ENCODE peak calls at places on chromosome 2, in seven cellular contexts. One of them, this sample, is unnamed.

GRCh38 chr2:55014962-55015939 is 35.0 kb downstream of the RTN4 start:
- DNase-seq in fibroblast of mammary gland: peak
- DNase-seq in choroid plexus epithelial cell: peak
- DNase-seq in psoas muscle: no peak
- DNase-seq in heart right ventricle: peak
- DNase-seq in tibial nerve: no peak
- DNase-seq in GM12865: peak
- DNase-seq in this sample: peak

GRCh38 chr2:200308421-200309295 is 2.2 kb downstream of the SPATS2L start:
- DNase-seq in fibroblast of mammary gland: peak
- DNase-seq in choroid plexus epithelial cell: peak
- DNase-seq in psoas muscle: no peak
- DNase-seq in heart right ventricle: no peak
- DNase-seq in tibial nerve: no peak
- DNase-seq in GM12865: peak
- DNase-seq in this sample: peak

GRCh38 chr2:68726608-68727367 is 7.8 kb upstream of the ARHGAP25 start:
- DNase-seq in fibroblast of mammary gland: no peak
- DNase-seq in choroid plexus epithelial cell: no peak
- DNase-seq in psoas muscle: no peak
- DNase-seq in heart right ventricle: no peak
- DNase-seq in tibial nerve: no peak
- DNase-seq in GM12865: peak
- DNase-seq in this sample: no peak

GRCh38 chr2:9663008-9663879 is 32.4 kb upstream of the YWHAQ start:
- DNase-seq in fibroblast of mammary gland: no peak
- DNase-seq in choroid plexus epithelial cell: no peak
- DNase-seq in psoas muscle: no peak
- DNase-seq in heart right ventricle: no peak
- DNase-seq in tibial nerve: no peak
- DNase-seq in GM12865: peak
- DNase-seq in this sample: no peak

GRCh38 chr2:118705032-118705431 is 142.4 kb downstream of the EN1 start:
- DNase-seq in fibroblast of mammary gland: peak
- DNase-seq in choroid plexus epithelial cell: peak
- DNase-seq in psoas muscle: no peak
- DNase-seq in heart right ventricle: no peak
- DNase-seq in tibial nerve: no peak
- DNase-seq in GM12865: no peak
- DNase-seq in this sample: peak

GRCh38 chr2:69915050-69915945 is at the start of gene MXD1:
- DNase-seq in fibroblast of mammary gland: no peak
- DNase-seq in choroid plexus epithelial cell: no peak
- DNase-seq in psoas muscle: peak
- DNase-seq in heart right ventricle: no peak
- DNase-seq in tibial nerve: no peak
- DNase-seq in GM12865: peak
- DNase-seq in this sample: no peak

GRCh38 chr2:23601301-23601965 is 216.5 kb downstream of the KLHL29 start:
- DNase-seq in fibroblast of mammary gland: no peak
- DNase-seq in choroid plexus epithelial cell: peak
- DNase-seq in psoas muscle: no peak
- DNase-seq in heart right ventricle: no peak
- DNase-seq in tibial nerve: no peak
- DNase-seq in GM12865: no peak
- DNase-seq in this sample: no peak

GRCh38 chr2:128786800-128787478 is 468.3 kb upstream of the HS6ST1 start:
- DNase-seq in fibroblast of mammary gland: peak
- DNase-seq in choroid plexus epithelial cell: peak
- DNase-seq in psoas muscle: no peak
- DNase-seq in heart right ventricle: no peak
- DNase-seq in tibial nerve: no peak
- DNase-seq in GM12865: no peak
- DNase-seq in this sample: no peak

GRCh38 chr2:233300401-233300800 is 7.2 kb upstream of the SAG start:
- DNase-seq in fibroblast of mammary gland: no peak
- DNase-seq in choroid plexus epithelial cell: no peak
- DNase-seq in psoas muscle: no peak
- DNase-seq in heart right ventricle: no peak
- DNase-seq in tibial nerve: no peak
- DNase-seq in GM12865: no peak
- DNase-seq in this sample: no peak

GRCh38 chr2:224134003-224134734 is 95.1 kb upstream of the SERPINE2 start:
- DNase-seq in fibroblast of mammary gland: no peak
- DNase-seq in choroid plexus epithelial cell: no peak
- DNase-seq in psoas muscle: no peak
- DNase-seq in heart right ventricle: no peak
- DNase-seq in tibial nerve: no peak
- DNase-seq in GM12865: no peak
- DNase-seq in this sample: no peak

GRCh38 chr2:5236308-5236707 is 455.9 kb upstream of the SOX11 start:
- DNase-seq in fibroblast of mammary gland: no peak
- DNase-seq in choroid plexus epithelial cell: no peak
- DNase-seq in psoas muscle: no peak
- DNase-seq in heart right ventricle: no peak
- DNase-seq in tibial nerve: no peak
- DNase-seq in GM12865: no peak
- DNase-seq in this sample: no peak

GRCh38 chr2:85171916-85172315 is 38.7 kb downstream of the TCF7L1 start:
- DNase-seq in fibroblast of mammary gland: no peak
- DNase-seq in choroid plexus epithelial cell: no peak
- DNase-seq in psoas muscle: no peak
- DNase-seq in heart right ventricle: no peak
- DNase-seq in tibial nerve: no peak
- DNase-seq in GM12865: no peak
- DNase-seq in this sample: no peak

GRCh38 chr2:8638327-8638726 is 43.5 kb upstream of the ID2 start:
- DNase-seq in fibroblast of mammary gland: no peak
- DNase-seq in choroid plexus epithelial cell: no peak
- DNase-seq in psoas muscle: no peak
- DNase-seq in heart right ventricle: no peak
- DNase-seq in tibial nerve: no peak
- DNase-seq in GM12865: no peak
- DNase-seq in this sample: no peak

GRCh38 chr2:23584054-23584745 is 199.2 kb downstream of the KLHL29 start:
- DNase-seq in fibroblast of mammary gland: no peak
- DNase-seq in choroid plexus epithelial cell: no peak
- DNase-seq in psoas muscle: peak
- DNase-seq in heart right ventricle: no peak
- DNase-seq in tibial nerve: no peak
- DNase-seq in GM12865: no peak
- DNase-seq in this sample: no peak

GRCh38 chr2:27442981-27443323 is 771 bp downstream of the KRTCAP3 start:
- DNase-seq in fibroblast of mammary gland: no peak
- DNase-seq in choroid plexus epithelial cell: peak
- DNase-seq in psoas muscle: peak
- DNase-seq in heart right ventricle: no peak
- DNase-seq in tibial nerve: no peak
- DNase-seq in GM12865: no peak
- DNase-seq in this sample: peak

GRCh38 chr2:71154798-71155197 is 24.4 kb downstream of the MPHOSPH10 start:
- DNase-seq in fibroblast of mammary gland: no peak
- DNase-seq in choroid plexus epithelial cell: peak
- DNase-seq in psoas muscle: no peak
- DNase-seq in heart right ventricle: no peak
- DNase-seq in tibial nerve: no peak
- DNase-seq in GM12865: peak
- DNase-seq in this sample: no peak

GRCh38 chr2:217090024-217090473 is 230.2 kb upstream of the TNP1 start:
- DNase-seq in fibroblast of mammary gland: peak
- DNase-seq in choroid plexus epithelial cell: peak
- DNase-seq in psoas muscle: no peak
- DNase-seq in heart right ventricle: no peak
- DNase-seq in tibial nerve: no peak
- DNase-seq in GM12865: peak
- DNase-seq in this sample: no peak

GRCh38 chr2:68789603-68790002 is 55.0 kb downstream of the ARHGAP25 start:
- DNase-seq in fibroblast of mammary gland: no peak
- DNase-seq in choroid plexus epithelial cell: no peak
- DNase-seq in psoas muscle: no peak
- DNase-seq in heart right ventricle: no peak
- DNase-seq in tibial nerve: no peak
- DNase-seq in GM12865: peak
- DNase-seq in this sample: no peak

GRCh38 chr2:177078416-177078815 is 134.2 kb upstream of the HNRNPA3 start:
- DNase-seq in fibroblast of mammary gland: peak
- DNase-seq in choroid plexus epithelial cell: peak
- DNase-seq in psoas muscle: peak
- DNase-seq in heart right ventricle: no peak
- DNase-seq in tibial nerve: peak
- DNase-seq in GM12865: no peak
- DNase-seq in this sample: peak

GRCh38 chr2:62188416-62188815 is 7.5 kb upstream of the B3GNT2 start:
- DNase-seq in fibroblast of mammary gland: no peak
- DNase-seq in choroid plexus epithelial cell: no peak
- DNase-seq in psoas muscle: no peak
- DNase-seq in heart right ventricle: no peak
- DNase-seq in tibial nerve: no peak
- DNase-seq in GM12865: no peak
- DNase-seq in this sample: no peak

GRCh38 chr2:157596992-157597681 is 31.5 kb downstream of the ACVR1C start:
- DNase-seq in fibroblast of mammary gland: peak
- DNase-seq in choroid plexus epithelial cell: peak
- DNase-seq in psoas muscle: peak
- DNase-seq in heart right ventricle: peak
- DNase-seq in tibial nerve: no peak
- DNase-seq in GM12865: peak
- DNase-seq in this sample: peak

GRCh38 chr2:234492687-234493086 is 4.2 kb downstream of the ARL4C start:
- DNase-seq in fibroblast of mammary gland: no peak
- DNase-seq in choroid plexus epithelial cell: no peak
- DNase-seq in psoas muscle: no peak
- DNase-seq in heart right ventricle: no peak
- DNase-seq in tibial nerve: no peak
- DNase-seq in GM12865: no peak
- DNase-seq in this sample: no peak
- H3K4me3 ChIP-seq in fibroblast of mammary gland: no peak
- H3K4me3 ChIP-seq in choroid plexus epithelial cell: no peak
- H3K4me3 ChIP-seq in psoas muscle: peak
- H3K4me3 ChIP-seq in heart right ventricle: no peak
- H3K4me3 ChIP-seq in tibial nerve: no peak
- H3K4me3 ChIP-seq in GM12865: no peak
- H3K4me3 ChIP-seq in this sample: peak

DNA sequence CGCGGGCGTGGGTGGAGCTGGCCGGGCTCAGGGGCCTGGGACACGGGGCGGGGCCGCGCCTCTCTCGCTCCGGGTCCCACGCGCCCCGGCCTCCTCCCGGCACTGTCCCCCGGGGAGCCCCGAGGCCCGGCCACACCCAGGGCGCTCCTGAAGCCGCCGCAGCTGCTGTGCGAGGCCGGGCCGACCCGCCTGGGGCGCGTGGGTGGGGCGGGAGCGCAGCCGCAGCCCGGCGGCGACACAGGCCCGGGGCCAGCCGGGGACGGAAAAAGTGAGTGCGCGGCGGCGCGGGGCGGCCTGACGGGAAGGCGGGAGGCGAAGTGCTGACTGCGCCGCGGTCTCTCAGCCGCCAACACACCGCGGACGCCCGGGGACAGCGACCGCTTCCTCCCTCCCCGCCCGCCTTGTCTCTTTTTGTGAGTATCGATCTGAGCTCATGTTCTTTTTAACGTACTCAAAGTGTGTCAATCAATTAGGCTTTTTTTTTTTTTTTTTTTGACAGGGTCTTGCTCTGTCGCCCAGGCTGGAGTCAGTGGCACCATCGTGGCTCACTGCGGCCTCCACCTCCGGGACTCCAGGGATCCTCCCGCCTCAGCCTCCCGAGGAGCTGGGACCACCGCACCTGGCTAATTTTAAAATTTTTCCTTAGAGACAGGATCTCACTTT is 14.5 kb downstream of the PDCD1 start:
- DNase-seq in fibroblast of mammary gland: peak
- DNase-seq in choroid plexus epithelial cell: peak
- DNase-seq in psoas muscle: peak
- DNase-seq in heart right ventricle: peak
- DNase-seq in tibial nerve: peak
- DNase-seq in GM12865: peak
- DNase-seq in this sample: peak
- H3K4me3 ChIP-seq in fibroblast of mammary gland: no peak
- H3K4me3 ChIP-seq in choroid plexus epithelial cell: peak
- H3K4me3 ChIP-seq in psoas muscle: peak
- H3K4me3 ChIP-seq in heart right ventricle: peak
- H3K4me3 ChIP-seq in tibial nerve: peak
- H3K4me3 ChIP-seq in GM12865: peak
- H3K4me3 ChIP-seq in this sample: peak

DNA sequence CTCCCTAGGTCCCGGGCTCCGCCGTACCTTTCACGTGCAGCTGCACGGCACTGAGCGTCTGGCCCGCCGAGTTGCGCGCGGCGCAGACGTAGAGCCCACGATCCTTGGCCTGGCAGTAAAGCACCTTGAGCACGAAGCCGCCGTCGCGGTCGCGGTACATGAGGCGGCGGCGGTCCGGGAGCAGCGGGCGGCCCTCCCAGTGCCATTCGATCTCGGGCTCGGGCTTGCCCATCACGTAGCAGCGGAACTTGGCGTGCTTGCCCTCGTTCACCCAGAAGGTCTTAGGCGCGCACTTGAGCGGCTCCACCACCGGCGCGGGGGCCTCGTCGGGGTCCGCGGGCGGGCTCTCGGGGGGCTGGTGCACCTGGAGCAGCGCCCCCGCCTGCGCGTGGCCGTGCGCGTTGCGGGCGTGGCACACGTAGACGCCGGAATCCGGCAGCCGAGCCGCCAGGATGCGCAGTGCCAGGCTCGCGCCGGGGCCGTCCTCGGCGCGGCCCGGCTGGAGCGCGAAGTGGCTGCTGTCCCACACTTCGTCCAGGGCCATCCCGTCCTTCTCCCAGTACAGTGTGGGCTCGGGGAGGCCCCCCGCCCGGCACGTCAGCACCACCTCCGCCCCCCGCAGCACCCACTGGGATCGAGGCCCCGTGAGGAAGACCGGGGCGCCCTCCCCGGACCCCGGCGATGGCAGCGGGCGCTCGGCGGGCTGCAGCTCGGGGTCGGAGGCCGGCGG is 980 bp downstream of the OBSL1 start:
- DNase-seq in fibroblast of mammary gland: peak
- DNase-seq in choroid plexus epithelial cell: no peak
- DNase-seq in psoas muscle: peak
- DNase-seq in heart right ventricle: no peak
- DNase-seq in tibial nerve: no peak
- DNase-seq in GM12865: no peak
- DNase-seq in this sample: peak
- H3K4me3 ChIP-seq in fibroblast of mammary gland: peak
- H3K4me3 ChIP-seq in choroid plexus epithelial cell: peak
- H3K4me3 ChIP-seq in psoas muscle: peak
- H3K4me3 ChIP-seq in heart right ventricle: peak
- H3K4me3 ChIP-seq in tibial nerve: peak
- H3K4me3 ChIP-seq in GM12865: no peak
- H3K4me3 ChIP-seq in this sample: peak

DNA sequence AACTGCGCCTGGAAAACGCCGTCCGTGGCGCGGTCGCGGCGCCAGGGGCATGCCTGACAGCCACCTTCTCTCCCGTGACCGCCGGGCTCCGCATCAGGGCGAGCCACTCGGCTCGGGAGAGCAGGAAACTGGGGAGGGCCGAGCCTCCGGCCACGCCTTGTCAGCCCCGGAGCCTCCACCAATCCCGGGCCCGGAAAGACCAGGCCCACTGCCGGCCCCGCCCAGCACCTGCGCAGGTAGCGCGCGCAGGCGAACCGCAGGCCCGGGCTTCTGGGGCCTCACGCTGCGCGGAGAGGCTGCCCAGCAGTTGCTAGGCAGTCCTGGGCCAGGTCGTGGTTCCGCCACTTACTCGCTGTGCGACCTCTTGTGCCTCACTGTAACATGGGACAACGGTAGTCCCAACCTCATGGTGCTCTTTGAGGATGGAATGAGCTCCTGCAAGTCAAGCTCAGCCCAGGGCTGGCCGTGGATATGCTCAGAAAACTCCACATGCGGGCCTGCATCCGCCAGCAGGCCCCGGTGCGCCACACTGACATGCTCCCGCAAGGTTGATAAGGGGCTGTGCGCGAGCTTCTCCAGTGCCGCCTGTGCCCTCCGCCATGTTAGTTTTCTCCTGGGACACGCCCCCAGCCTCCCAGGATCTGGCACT is 97.1 kb downstream of the INHBB start:
- DNase-seq in fibroblast of mammary gland: no peak
- DNase-seq in choroid plexus epithelial cell: no peak
- DNase-seq in psoas muscle: no peak
- DNase-seq in heart right ventricle: no peak
- DNase-seq in tibial nerve: no peak
- DNase-seq in GM12865: no peak
- DNase-seq in this sample: no peak
- H3K4me3 ChIP-seq in fibroblast of mammary gland: no peak
- H3K4me3 ChIP-seq in choroid plexus epithelial cell: peak
- H3K4me3 ChIP-seq in psoas muscle: peak
- H3K4me3 ChIP-seq in heart right ventricle: peak
- H3K4me3 ChIP-seq in tibial nerve: no peak
- H3K4me3 ChIP-seq in GM12865: no peak
- H3K4me3 ChIP-seq in this sample: no peak